ENCODE peak calls at places on chromosomes 5 and 9, in four cellular contexts. B is H1, A is GM12878, I is K562. T is an unnamed sample.

GRCh38 chr9:88641471-88642240 is 106.7 kb downstream of the NXNL2 start:
- DNase-seq in A (no peak), B (no peak), I (no peak), T (no peak)

GRCh38 chr9:128633601-128634000 is 23.0 kb downstream of the DYNC2I2 start:
- DNase-seq in I (no peak), B (no peak), A (no peak), T (peak; percentile 15)

GRCh38 chr5:173623296-173623771 is 6.9 kb upstream of the BOD1 start:
- DNase-seq in B (no peak), A (no peak), I (no peak), T (no peak)

GRCh38 chr9:101466863-101467262 is 31.3 kb upstream of the ALDOB start:
- DNase-seq in I (no peak), A (no peak), B (no peak), T (peak; percentile 45)

GRCh38 chr5:178361657-178362445 is 129.2 kb upstream of the PHYKPL start:
- DNase-seq in A (no peak), B (no peak), I (no peak), T (no peak)

GRCh38 chr9:133188006-133188842 is 20.8 kb downstream of the OBP2B start:
- DNase-seq in B (peak; percentile 66), I (peak; percentile 63), A (no peak), T (peak; percentile 57)

GRCh38 chr5:112390327-112390726 is 28.8 kb downstream of the EPB41L4A start:
- DNase-seq in B (no peak), I (no peak), A (no peak), T (no peak)

GRCh38 chr5:107272954-107273353 is 397.8 kb downstream of the EFNA5 start:
- DNase-seq in A (no peak), I (no peak), B (no peak), T (no peak)

GRCh38 chr9:94697972-94698581 is 28.4 kb upstream of the AOPEP start:
- DNase-seq in I (no peak), A (no peak), B (no peak), T (no peak)

GRCh38 chr5:122773615-122774014 is 1.3 kb upstream of the SNX2 start:
- DNase-seq in I (no peak), B (no peak), A (no peak), T (no peak)

GRCh38 chr5:140364472-140364765 is 4.4 kb downstream of the SLC4A9 start:
- DNase-seq in A (no peak), B (no peak), I (no peak), T (no peak)

GRCh38 chr9:73073337-73074175 is 78.1 kb upstream of the ANXA1 start:
- DNase-seq in A (no peak), B (no peak), I (no peak), T (no peak)

GRCh38 chr5:125424374-125424773 is 677.9 kb upstream of the ZNF608 start:
- DNase-seq in I (no peak), A (no peak), B (no peak), T (no peak)

GRCh38 chr5:125422342-125422741 is 675.9 kb upstream of the ZNF608 start:
- DNase-seq in I (no peak), B (no peak), A (no peak), T (no peak)

GRCh38 chr5:125424851-125425250 is 678.4 kb upstream of the ZNF608 start:
- DNase-seq in B (no peak), A (no peak), I (no peak), T (no peak)
- TF ChIP-seq NRF1 in B (no peak), A (no peak), I (no peak), T (no peak)

GRCh38 chr5:169980418-169981053 is at the start of gene INSYN2B:
- DNase-seq in I (peak; percentile 71), B (peak; percentile 89), A (no peak), T (peak; percentile 63)
- TF ChIP-seq NRF1 in I (no peak), B (no peak), A (no peak), T (peak; percentile 8)

GRCh38 chr9:122332083-122332482 is 38.7 kb upstream of the PTGS1 start:
- DNase-seq in I (peak; percentile 89), B (no peak), A (no peak), T (peak; percentile 56)
- TF ChIP-seq NRF1 in I (no peak), B (no peak), A (no peak), T (no peak)

GRCh38 chr5:170000155-170000554 is 19.9 kb upstream of the INSYN2B start:
- DNase-seq in I (no peak), B (no peak), A (no peak), T (no peak)

GRCh38 chr5:170011751-170012150 is 31.5 kb upstream of the INSYN2B start:
- DNase-seq in A (no peak), I (no peak), B (no peak), T (no peak)

GRCh38 chr5:170006016-170006415 is 25.7 kb upstream of the INSYN2B start:
- DNase-seq in B (no peak), I (no peak), A (no peak), T (no peak)
- TF ChIP-seq NRF1 in B (no peak), I (no peak), A (no peak), T (no peak)

DNA sequence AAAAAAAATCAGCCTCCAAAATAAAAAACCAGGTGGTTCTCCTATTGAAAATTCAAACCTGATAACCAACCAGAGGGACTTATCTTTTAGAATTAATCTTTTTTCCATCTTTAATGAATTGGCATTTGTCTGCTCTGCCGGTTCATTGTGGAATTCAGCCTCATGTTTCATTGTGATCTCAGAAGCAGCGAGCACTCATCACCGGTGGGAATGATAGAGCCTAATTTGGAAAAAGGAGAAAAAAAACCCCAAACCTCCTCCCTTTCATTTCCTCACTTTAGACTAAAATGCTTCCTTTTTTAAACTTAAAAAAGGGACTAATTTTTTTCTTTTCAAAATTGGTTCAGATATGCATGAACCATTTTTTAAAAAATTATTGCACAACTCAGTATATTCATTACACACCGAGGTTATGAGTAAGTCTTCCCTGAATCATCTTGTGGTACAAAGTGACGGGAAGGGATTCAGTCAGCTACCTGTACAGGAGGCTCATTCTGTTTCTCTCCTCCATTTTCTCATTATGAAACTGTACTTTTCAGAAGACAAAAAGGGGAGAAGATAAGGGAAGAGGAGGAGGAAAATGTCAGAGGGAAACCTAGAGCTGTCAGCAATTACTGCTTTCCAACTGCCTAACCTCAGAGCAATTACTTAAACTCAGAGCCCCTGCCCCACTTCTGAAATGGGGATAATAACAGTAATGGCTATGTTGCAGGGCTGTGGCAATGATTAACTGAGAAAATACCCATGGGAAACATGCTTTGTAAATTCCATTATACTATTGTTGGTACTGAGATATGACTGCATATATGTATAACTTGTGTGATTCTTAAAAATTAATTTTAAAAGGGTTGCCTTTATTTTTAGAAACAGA is 23.9 kb downstream of the GALNT10 start:
- DNase-seq in B (no peak), A (no peak), I (no peak), T (no peak)
- TF ChIP-seq NRF1 in B (no peak), A (no peak), I (no peak), T (no peak)

GRCh38 chr5:154242964-154243376 is 52.4 kb downstream of the GALNT10 start:
- DNase-seq in B (no peak), I (no peak), A (peak; percentile 56), T (no peak)

GRCh38 chr5:154242442-154242841 is 51.9 kb downstream of the GALNT10 start:
- DNase-seq in I (no peak), B (no peak), A (no peak), T (no peak)

GRCh38 chr5:154241021-154241420 is 50.5 kb downstream of the GALNT10 start:
- DNase-seq in I (no peak), A (no peak), B (no peak), T (no peak)

GRCh38 chr5:154244476-154244875 is 53.9 kb downstream of the GALNT10 start:
- DNase-seq in I (no peak), B (no peak), A (no peak), T (no peak)

GRCh38 chr5:154243736-154244135 is 53.2 kb downstream of the GALNT10 start:
- DNase-seq in A (no peak), I (no peak), B (no peak), T (no peak)
- TF ChIP-seq NRF1 in A (no peak), I (no peak), B (no peak), T (no peak)

T was measured in SK-N-SH.